ENCODE peak calls at places on chromosomes 11 and 22, in seven cellular contexts. One of them, this sample, is unnamed.

GRCh38 chr11:71396548-71397123 is 51.6 kb downstream of the DHCR7 start:
- DNase-seq in H1: no peak
- DNase-seq in activated T-helper 1 cell treated with Interleukin-2 at 50 U/mL for 16 hours: no peak
- DNase-seq in M059J: no peak
- DNase-seq in stimulated activated CD4-positive, alpha-beta T cell treated with anti-CD3 and anti-CD28 coated beads, TNF-alpha, amount 100 ng/mL, for 48 hours: no peak
- DNase-seq in NCI-H1092 treated with DMSO at 0.1 percent for 48 hours: peak
- DNase-seq in AG10803: no peak
- DNase-seq in this sample: no peak

GRCh38 chr11:46976182-46976854 is 39.8 kb downstream of the CSTPP1 start:
- DNase-seq in H1: no peak
- DNase-seq in activated T-helper 1 cell treated with Interleukin-2 at 50 U/mL for 16 hours: no peak
- DNase-seq in M059J: no peak
- DNase-seq in stimulated activated CD4-positive, alpha-beta T cell treated with anti-CD3 and anti-CD28 coated beads, TNF-alpha, amount 100 ng/mL, for 48 hours: no peak
- DNase-seq in NCI-H1092 treated with DMSO at 0.1 percent for 48 hours: no peak
- DNase-seq in AG10803: no peak
- DNase-seq in this sample: no peak

GRCh38 chr22:43446037-43446803 is 34.4 kb downstream of the MPPED1 start:
- DNase-seq in H1: no peak
- DNase-seq in activated T-helper 1 cell treated with Interleukin-2 at 50 U/mL for 16 hours: no peak
- DNase-seq in M059J: peak
- DNase-seq in stimulated activated CD4-positive, alpha-beta T cell treated with anti-CD3 and anti-CD28 coated beads, TNF-alpha, amount 100 ng/mL, for 48 hours: no peak
- DNase-seq in NCI-H1092 treated with DMSO at 0.1 percent for 48 hours: peak
- DNase-seq in AG10803: no peak
- DNase-seq in this sample: no peak

GRCh38 chr11:33207408-33207985 is 46.2 kb upstream of the CSTF3 start:
- DNase-seq in H1: no peak
- DNase-seq in activated T-helper 1 cell treated with Interleukin-2 at 50 U/mL for 16 hours: no peak
- DNase-seq in M059J: peak
- DNase-seq in stimulated activated CD4-positive, alpha-beta T cell treated with anti-CD3 and anti-CD28 coated beads, TNF-alpha, amount 100 ng/mL, for 48 hours: no peak
- DNase-seq in NCI-H1092 treated with DMSO at 0.1 percent for 48 hours: no peak
- DNase-seq in AG10803: no peak
- DNase-seq in this sample: no peak

GRCh38 chr11:19595840-19596751 is 116.5 kb upstream of the NAV2 start:
- DNase-seq in H1: no peak
- DNase-seq in activated T-helper 1 cell treated with Interleukin-2 at 50 U/mL for 16 hours: no peak
- DNase-seq in M059J: peak
- DNase-seq in stimulated activated CD4-positive, alpha-beta T cell treated with anti-CD3 and anti-CD28 coated beads, TNF-alpha, amount 100 ng/mL, for 48 hours: no peak
- DNase-seq in NCI-H1092 treated with DMSO at 0.1 percent for 48 hours: no peak
- DNase-seq in AG10803: peak
- DNase-seq in this sample: no peak

GRCh38 chr11:3130269-3131071 is 34.6 kb downstream of the OSBPL5 start:
- DNase-seq in H1: no peak
- DNase-seq in activated T-helper 1 cell treated with Interleukin-2 at 50 U/mL for 16 hours: no peak
- DNase-seq in M059J: no peak
- DNase-seq in stimulated activated CD4-positive, alpha-beta T cell treated with anti-CD3 and anti-CD28 coated beads, TNF-alpha, amount 100 ng/mL, for 48 hours: no peak
- DNase-seq in NCI-H1092 treated with DMSO at 0.1 percent for 48 hours: peak
- DNase-seq in AG10803: no peak
- DNase-seq in this sample: peak

GRCh38 chr11:12705874-12706273 is 31.7 kb downstream of the TEAD1 start:
- DNase-seq in H1: no peak
- DNase-seq in activated T-helper 1 cell treated with Interleukin-2 at 50 U/mL for 16 hours: no peak
- DNase-seq in M059J: no peak
- DNase-seq in stimulated activated CD4-positive, alpha-beta T cell treated with anti-CD3 and anti-CD28 coated beads, TNF-alpha, amount 100 ng/mL, for 48 hours: no peak
- DNase-seq in NCI-H1092 treated with DMSO at 0.1 percent for 48 hours: no peak
- DNase-seq in AG10803: peak
- DNase-seq in this sample: no peak

GRCh38 chr11:62253999-62254542 is 12.0 kb downstream of the SCGB1D2 start:
- DNase-seq in H1: no peak
- DNase-seq in activated T-helper 1 cell treated with Interleukin-2 at 50 U/mL for 16 hours: no peak
- DNase-seq in M059J: no peak
- DNase-seq in stimulated activated CD4-positive, alpha-beta T cell treated with anti-CD3 and anti-CD28 coated beads, TNF-alpha, amount 100 ng/mL, for 48 hours: no peak
- DNase-seq in NCI-H1092 treated with DMSO at 0.1 percent for 48 hours: no peak
- DNase-seq in AG10803: no peak
- DNase-seq in this sample: no peak

GRCh38 chr11:69053169-69053477 is 4.4 kb downstream of the TPCN2 start:
- DNase-seq in H1: no peak
- DNase-seq in activated T-helper 1 cell treated with Interleukin-2 at 50 U/mL for 16 hours: no peak
- DNase-seq in M059J: no peak
- DNase-seq in stimulated activated CD4-positive, alpha-beta T cell treated with anti-CD3 and anti-CD28 coated beads, TNF-alpha, amount 100 ng/mL, for 48 hours: no peak
- DNase-seq in NCI-H1092 treated with DMSO at 0.1 percent for 48 hours: no peak
- DNase-seq in AG10803: no peak
- DNase-seq in this sample: no peak

GRCh38 chr22:20004464-20004863 is 12.2 kb downstream of the ARVCF start:
- DNase-seq in H1: no peak
- DNase-seq in activated T-helper 1 cell treated with Interleukin-2 at 50 U/mL for 16 hours: no peak
- DNase-seq in M059J: no peak
- DNase-seq in stimulated activated CD4-positive, alpha-beta T cell treated with anti-CD3 and anti-CD28 coated beads, TNF-alpha, amount 100 ng/mL, for 48 hours: no peak
- DNase-seq in NCI-H1092 treated with DMSO at 0.1 percent for 48 hours: no peak
- DNase-seq in AG10803: no peak
- DNase-seq in this sample: no peak

GRCh38 chr11:116821050-116821918 is 1.8 kb downstream of the APOA4 start:
- DNase-seq in H1: no peak
- DNase-seq in activated T-helper 1 cell treated with Interleukin-2 at 50 U/mL for 16 hours: no peak
- DNase-seq in M059J: no peak
- DNase-seq in stimulated activated CD4-positive, alpha-beta T cell treated with anti-CD3 and anti-CD28 coated beads, TNF-alpha, amount 100 ng/mL, for 48 hours: no peak
- DNase-seq in NCI-H1092 treated with DMSO at 0.1 percent for 48 hours: no peak
- DNase-seq in AG10803: no peak
- DNase-seq in this sample: no peak

GRCh38 chr11:15038963-15039362 is 34.4 kb upstream of the CALCB start:
- DNase-seq in H1: no peak
- DNase-seq in activated T-helper 1 cell treated with Interleukin-2 at 50 U/mL for 16 hours: no peak
- DNase-seq in M059J: peak
- DNase-seq in stimulated activated CD4-positive, alpha-beta T cell treated with anti-CD3 and anti-CD28 coated beads, TNF-alpha, amount 100 ng/mL, for 48 hours: no peak
- DNase-seq in NCI-H1092 treated with DMSO at 0.1 percent for 48 hours: peak
- DNase-seq in AG10803: peak
- DNase-seq in this sample: no peak

GRCh38 chr22:19805821-19806212 is 45.2 kb downstream of the TBX1 start:
- DNase-seq in H1: no peak
- DNase-seq in activated T-helper 1 cell treated with Interleukin-2 at 50 U/mL for 16 hours: no peak
- DNase-seq in M059J: peak
- DNase-seq in stimulated activated CD4-positive, alpha-beta T cell treated with anti-CD3 and anti-CD28 coated beads, TNF-alpha, amount 100 ng/mL, for 48 hours: no peak
- DNase-seq in NCI-H1092 treated with DMSO at 0.1 percent for 48 hours: no peak
- DNase-seq in AG10803: no peak
- DNase-seq in this sample: no peak

GRCh38 chr11:393219-394033 is 583 bp upstream of the PKP3 start:
- DNase-seq in H1: no peak
- DNase-seq in activated T-helper 1 cell treated with Interleukin-2 at 50 U/mL for 16 hours: no peak
- DNase-seq in M059J: peak
- DNase-seq in stimulated activated CD4-positive, alpha-beta T cell treated with anti-CD3 and anti-CD28 coated beads, TNF-alpha, amount 100 ng/mL, for 48 hours: no peak
- DNase-seq in NCI-H1092 treated with DMSO at 0.1 percent for 48 hours: no peak
- DNase-seq in AG10803: peak
- DNase-seq in this sample: no peak

GRCh38 chr22:37126383-37126782 is 16.9 kb upstream of the TMPRSS6 start:
- DNase-seq in H1: no peak
- DNase-seq in activated T-helper 1 cell treated with Interleukin-2 at 50 U/mL for 16 hours: no peak
- DNase-seq in M059J: no peak
- DNase-seq in stimulated activated CD4-positive, alpha-beta T cell treated with anti-CD3 and anti-CD28 coated beads, TNF-alpha, amount 100 ng/mL, for 48 hours: no peak
- DNase-seq in NCI-H1092 treated with DMSO at 0.1 percent for 48 hours: no peak
- DNase-seq in AG10803: no peak
- DNase-seq in this sample: no peak

GRCh38 chr11:112408551-112408950 is 147.9 kb upstream of the PLET1 start:
- DNase-seq in H1: peak
- DNase-seq in activated T-helper 1 cell treated with Interleukin-2 at 50 U/mL for 16 hours: no peak
- DNase-seq in M059J: no peak
- DNase-seq in stimulated activated CD4-positive, alpha-beta T cell treated with anti-CD3 and anti-CD28 coated beads, TNF-alpha, amount 100 ng/mL, for 48 hours: no peak
- DNase-seq in NCI-H1092 treated with DMSO at 0.1 percent for 48 hours: no peak
- DNase-seq in AG10803: no peak
- DNase-seq in this sample: peak

GRCh38 chr11:93492464-93493251 is 50.5 kb downstream of the SMCO4 start:
- DNase-seq in H1: no peak
- DNase-seq in activated T-helper 1 cell treated with Interleukin-2 at 50 U/mL for 16 hours: no peak
- DNase-seq in M059J: no peak
- DNase-seq in stimulated activated CD4-positive, alpha-beta T cell treated with anti-CD3 and anti-CD28 coated beads, TNF-alpha, amount 100 ng/mL, for 48 hours: no peak
- DNase-seq in NCI-H1092 treated with DMSO at 0.1 percent for 48 hours: no peak
- DNase-seq in AG10803: no peak
- DNase-seq in this sample: no peak

GRCh38 chr22:47293368-47294221 is 531.1 kb downstream of the TBC1D22A start:
- DNase-seq in H1: no peak
- DNase-seq in activated T-helper 1 cell treated with Interleukin-2 at 50 U/mL for 16 hours: no peak
- DNase-seq in M059J: no peak
- DNase-seq in stimulated activated CD4-positive, alpha-beta T cell treated with anti-CD3 and anti-CD28 coated beads, TNF-alpha, amount 100 ng/mL, for 48 hours: no peak
- DNase-seq in NCI-H1092 treated with DMSO at 0.1 percent for 48 hours: no peak
- DNase-seq in AG10803: no peak
- DNase-seq in this sample: no peak

GRCh38 chr22:30860176-30861105 is 108.1 kb downstream of the MORC2 start:
- DNase-seq in H1: peak
- DNase-seq in activated T-helper 1 cell treated with Interleukin-2 at 50 U/mL for 16 hours: no peak
- DNase-seq in M059J: no peak
- DNase-seq in stimulated activated CD4-positive, alpha-beta T cell treated with anti-CD3 and anti-CD28 coated beads, TNF-alpha, amount 100 ng/mL, for 48 hours: no peak
- DNase-seq in NCI-H1092 treated with DMSO at 0.1 percent for 48 hours: no peak
- DNase-seq in AG10803: no peak
- DNase-seq in this sample: no peak

GRCh38 chr11:94673353-94673752 is 94.8 kb upstream of the AMOTL1 start:
- DNase-seq in H1: no peak
- DNase-seq in activated T-helper 1 cell treated with Interleukin-2 at 50 U/mL for 16 hours: no peak
- DNase-seq in M059J: no peak
- DNase-seq in stimulated activated CD4-positive, alpha-beta T cell treated with anti-CD3 and anti-CD28 coated beads, TNF-alpha, amount 100 ng/mL, for 48 hours: no peak
- DNase-seq in NCI-H1092 treated with DMSO at 0.1 percent for 48 hours: no peak
- DNase-seq in AG10803: no peak
- DNase-seq in this sample: no peak

GRCh38 chr22:29578462-29578861 is 2.5 kb downstream of the NIPSNAP1 start:
- DNase-seq in H1: no peak
- DNase-seq in activated T-helper 1 cell treated with Interleukin-2 at 50 U/mL for 16 hours: no peak
- DNase-seq in M059J: no peak
- DNase-seq in stimulated activated CD4-positive, alpha-beta T cell treated with anti-CD3 and anti-CD28 coated beads, TNF-alpha, amount 100 ng/mL, for 48 hours: no peak
- DNase-seq in NCI-H1092 treated with DMSO at 0.1 percent for 48 hours: no peak
- DNase-seq in AG10803: no peak
- DNase-seq in this sample: no peak

GRCh38 chr11:122998727-122999370 is 17.2 kb upstream of the BSX start:
- DNase-seq in H1: peak
- DNase-seq in activated T-helper 1 cell treated with Interleukin-2 at 50 U/mL for 16 hours: no peak
- DNase-seq in M059J: peak
- DNase-seq in stimulated activated CD4-positive, alpha-beta T cell treated with anti-CD3 and anti-CD28 coated beads, TNF-alpha, amount 100 ng/mL, for 48 hours: no peak
- DNase-seq in NCI-H1092 treated with DMSO at 0.1 percent for 48 hours: no peak
- DNase-seq in AG10803: no peak
- DNase-seq in this sample: no peak

GRCh38 chr11:86955674-86956522 is 703 bp upstream of the FZD4 start:
- DNase-seq in H1: peak
- DNase-seq in activated T-helper 1 cell treated with Interleukin-2 at 50 U/mL for 16 hours: no peak
- DNase-seq in M059J: peak
- DNase-seq in stimulated activated CD4-positive, alpha-beta T cell treated with anti-CD3 and anti-CD28 coated beads, TNF-alpha, amount 100 ng/mL, for 48 hours: no peak
- DNase-seq in NCI-H1092 treated with DMSO at 0.1 percent for 48 hours: peak
- DNase-seq in AG10803: peak
- DNase-seq in this sample: peak

GRCh38 chr22:29456211-29456671 is 17.9 kb downstream of the RFPL1 start:
- DNase-seq in H1: no peak
- DNase-seq in activated T-helper 1 cell treated with Interleukin-2 at 50 U/mL for 16 hours: no peak
- DNase-seq in M059J: no peak
- DNase-seq in stimulated activated CD4-positive, alpha-beta T cell treated with anti-CD3 and anti-CD28 coated beads, TNF-alpha, amount 100 ng/mL, for 48 hours: no peak
- DNase-seq in NCI-H1092 treated with DMSO at 0.1 percent for 48 hours: no peak
- DNase-seq in AG10803: peak
- DNase-seq in this sample: no peak

GRCh38 chr22:17258015-17258827 is 39.0 kb upstream of the ADA2 start:
- DNase-seq in H1: peak
- DNase-seq in activated T-helper 1 cell treated with Interleukin-2 at 50 U/mL for 16 hours: peak
- DNase-seq in M059J: peak
- DNase-seq in stimulated activated CD4-positive, alpha-beta T cell treated with anti-CD3 and anti-CD28 coated beads, TNF-alpha, amount 100 ng/mL, for 48 hours: peak
- DNase-seq in NCI-H1092 treated with DMSO at 0.1 percent for 48 hours: peak
- DNase-seq in AG10803: peak
- DNase-seq in this sample: peak

GRCh38 chr11:32334822-32335221 is 100.5 kb downstream of the WT1 start:
- DNase-seq in H1: peak
- DNase-seq in activated T-helper 1 cell treated with Interleukin-2 at 50 U/mL for 16 hours: no peak
- DNase-seq in M059J: no peak
- DNase-seq in stimulated activated CD4-positive, alpha-beta T cell treated with anti-CD3 and anti-CD28 coated beads, TNF-alpha, amount 100 ng/mL, for 48 hours: peak
- DNase-seq in NCI-H1092 treated with DMSO at 0.1 percent for 48 hours: no peak
- DNase-seq in AG10803: no peak
- DNase-seq in this sample: no peak

GRCh38 chr11:96162816-96163499 is 180.0 kb downstream of the MAML2 start:
- DNase-seq in H1: no peak
- DNase-seq in activated T-helper 1 cell treated with Interleukin-2 at 50 U/mL for 16 hours: no peak
- DNase-seq in M059J: peak
- DNase-seq in stimulated activated CD4-positive, alpha-beta T cell treated with anti-CD3 and anti-CD28 coated beads, TNF-alpha, amount 100 ng/mL, for 48 hours: no peak
- DNase-seq in NCI-H1092 treated with DMSO at 0.1 percent for 48 hours: no peak
- DNase-seq in AG10803: peak
- DNase-seq in this sample: no peak

GRCh38 chr22:38403806-38404205 is 51.2 kb downstream of the KCNJ4 start:
- DNase-seq in H1: no peak
- DNase-seq in activated T-helper 1 cell treated with Interleukin-2 at 50 U/mL for 16 hours: no peak
- DNase-seq in M059J: peak
- DNase-seq in stimulated activated CD4-positive, alpha-beta T cell treated with anti-CD3 and anti-CD28 coated beads, TNF-alpha, amount 100 ng/mL, for 48 hours: no peak
- DNase-seq in NCI-H1092 treated with DMSO at 0.1 percent for 48 hours: no peak
- DNase-seq in AG10803: no peak
- DNase-seq in this sample: no peak

GRCh38 chr11:57513911-57514537 is 1.5 kb downstream of the SLC43A1 start:
- DNase-seq in H1: no peak
- DNase-seq in activated T-helper 1 cell treated with Interleukin-2 at 50 U/mL for 16 hours: no peak
- DNase-seq in M059J: peak
- DNase-seq in stimulated activated CD4-positive, alpha-beta T cell treated with anti-CD3 and anti-CD28 coated beads, TNF-alpha, amount 100 ng/mL, for 48 hours: no peak
- DNase-seq in NCI-H1092 treated with DMSO at 0.1 percent for 48 hours: peak
- DNase-seq in AG10803: peak
- DNase-seq in this sample: no peak

GRCh38 chr22:42745118-42745517 is 24.4 kb upstream of the A4GALT start:
- DNase-seq in H1: no peak
- DNase-seq in activated T-helper 1 cell treated with Interleukin-2 at 50 U/mL for 16 hours: no peak
- DNase-seq in M059J: peak
- DNase-seq in stimulated activated CD4-positive, alpha-beta T cell treated with anti-CD3 and anti-CD28 coated beads, TNF-alpha, amount 100 ng/mL, for 48 hours: no peak
- DNase-seq in NCI-H1092 treated with DMSO at 0.1 percent for 48 hours: no peak
- DNase-seq in AG10803: peak
- DNase-seq in this sample: no peak

GRCh38 chr11:57458410-57459111 is 1.8 kb upstream of the RTN4RL2 start:
- DNase-seq in H1: peak
- DNase-seq in activated T-helper 1 cell treated with Interleukin-2 at 50 U/mL for 16 hours: no peak
- DNase-seq in M059J: no peak
- DNase-seq in stimulated activated CD4-positive, alpha-beta T cell treated with anti-CD3 and anti-CD28 coated beads, TNF-alpha, amount 100 ng/mL, for 48 hours: no peak
- DNase-seq in NCI-H1092 treated with DMSO at 0.1 percent for 48 hours: peak
- DNase-seq in AG10803: no peak
- DNase-seq in this sample: no peak

GRCh38 chr22:31289335-31289734 is 3.0 kb downstream of the PIK3IP1 start:
- DNase-seq in H1: no peak
- DNase-seq in activated T-helper 1 cell treated with Interleukin-2 at 50 U/mL for 16 hours: no peak
- DNase-seq in M059J: no peak
- DNase-seq in stimulated activated CD4-positive, alpha-beta T cell treated with anti-CD3 and anti-CD28 coated beads, TNF-alpha, amount 100 ng/mL, for 48 hours: no peak
- DNase-seq in NCI-H1092 treated with DMSO at 0.1 percent for 48 hours: peak
- DNase-seq in AG10803: no peak
- DNase-seq in this sample: no peak

GRCh38 chr22:25346859-25347751 is 127.7 kb downstream of the CRYBB2 start:
- DNase-seq in H1: no peak
- DNase-seq in activated T-helper 1 cell treated with Interleukin-2 at 50 U/mL for 16 hours: no peak
- DNase-seq in M059J: no peak
- DNase-seq in stimulated activated CD4-positive, alpha-beta T cell treated with anti-CD3 and anti-CD28 coated beads, TNF-alpha, amount 100 ng/mL, for 48 hours: no peak
- DNase-seq in NCI-H1092 treated with DMSO at 0.1 percent for 48 hours: no peak
- DNase-seq in AG10803: peak
- DNase-seq in this sample: no peak

This sample was measured in DMS79.